ENCODE peak calls at places on chromosomes 3 and 15, in four cellular contexts. One of them, this sample, is unnamed.

GRCh38 chr3:155870945-155871745 is 695 bp downstream of the GMPS start:
- DNase-seq in A549: peak; percentile 43
- DNase-seq in cardiac muscle cell: peak; percentile 56
- DNase-seq in PC-3: peak; percentile 44
- DNase-seq in this sample: no peak

GRCh38 chr15:53982876-53983275 is 4.6 kb downstream of the UNC13C start:
- DNase-seq in A549: no peak
- DNase-seq in cardiac muscle cell: no peak
- DNase-seq in PC-3: no peak
- DNase-seq in this sample: no peak

GRCh38 chr3:20648294-20648693 is 462.3 kb upstream of the SGO1 start:
- DNase-seq in A549: peak; percentile 1
- DNase-seq in cardiac muscle cell: no peak
- DNase-seq in PC-3: peak; percentile 59
- DNase-seq in this sample: no peak

GRCh38 chr3:87287025-87287424 is 10.6 kb upstream of the POU1F1 start:
- DNase-seq in A549: no peak
- DNase-seq in cardiac muscle cell: no peak
- DNase-seq in PC-3: peak; percentile 92
- DNase-seq in this sample: no peak

GRCh38 chr3:153757839-153758238 is 363.4 kb upstream of the ARHGEF26 start:
- DNase-seq in A549: no peak
- DNase-seq in cardiac muscle cell: no peak
- DNase-seq in PC-3: no peak
- DNase-seq in this sample: no peak

GRCh38 chr3:159923961-159924360 is 64.7 kb upstream of the IL12A start:
- DNase-seq in A549: no peak
- DNase-seq in cardiac muscle cell: no peak
- DNase-seq in PC-3: no peak
- DNase-seq in this sample: no peak

GRCh38 chr3:138125548-138126221 is 6.5 kb downstream of the A4GNT start:
- DNase-seq in A549: peak; percentile 17
- DNase-seq in cardiac muscle cell: peak; percentile 32
- DNase-seq in PC-3: no peak
- DNase-seq in this sample: no peak

GRCh38 chr3:50644556-50644955 is 27.6 kb downstream of the MAPKAPK3 start:
- DNase-seq in A549: no peak
- DNase-seq in cardiac muscle cell: no peak
- DNase-seq in PC-3: no peak
- DNase-seq in this sample: no peak

GRCh38 chr15:66706840-66707239 is 4.8 kb downstream of the SMAD6 start:
- DNase-seq in A549: no peak
- DNase-seq in cardiac muscle cell: no peak
- DNase-seq in PC-3: no peak
- DNase-seq in this sample: no peak

GRCh38 chr15:56608140-56608778 is 125.0 kb downstream of the ZNF280D start:
- DNase-seq in A549: no peak
- DNase-seq in cardiac muscle cell: no peak
- DNase-seq in PC-3: no peak
- DNase-seq in this sample: no peak

GRCh38 chr15:60374628-60375081 is 23.1 kb downstream of the ANXA2 start:
- DNase-seq in A549: peak; percentile 100
- DNase-seq in cardiac muscle cell: peak; percentile 60
- DNase-seq in PC-3: peak; percentile 97
- DNase-seq in this sample: no peak

GRCh38 chr3:13647314-13648059 is 98.6 kb downstream of the FBLN2 start:
- DNase-seq in A549: no peak
- DNase-seq in cardiac muscle cell: no peak
- DNase-seq in PC-3: peak; percentile 80
- DNase-seq in this sample: no peak

GRCh38 chr3:141235661-141236171 is 4.1 kb downstream of the PXYLP1 start:
- DNase-seq in A549: no peak
- DNase-seq in cardiac muscle cell: peak; percentile 10
- DNase-seq in PC-3: no peak
- DNase-seq in this sample: no peak

GRCh38 chr3:42090973-42091731 is at the start of gene TRAK1:
- DNase-seq in A549: no peak
- DNase-seq in cardiac muscle cell: no peak
- DNase-seq in PC-3: no peak
- DNase-seq in this sample: no peak

GRCh38 chr3:189214651-189215050 is 42.9 kb downstream of the TPRG1 start:
- DNase-seq in A549: no peak
- DNase-seq in cardiac muscle cell: no peak
- DNase-seq in PC-3: no peak
- DNase-seq in this sample: no peak

GRCh38 chr3:32421991-32422859 is 30.6 kb downstream of the CMTM7 start:
- DNase-seq in A549: peak; percentile 38
- DNase-seq in cardiac muscle cell: no peak
- DNase-seq in PC-3: peak; percentile 98
- DNase-seq in this sample: peak; percentile 26

GRCh38 chr15:56249080-56249479 is 5.4 kb upstream of the RFX7 start:
- DNase-seq in A549: peak; percentile 77
- DNase-seq in cardiac muscle cell: peak; percentile 70
- DNase-seq in PC-3: peak; percentile 42
- DNase-seq in this sample: no peak

GRCh38 chr3:43998841-43999805 is 242.6 kb upstream of the TOPAZ1 start:
- DNase-seq in A549: peak; percentile 86
- DNase-seq in cardiac muscle cell: peak; percentile 86
- DNase-seq in PC-3: no peak
- DNase-seq in this sample: no peak

GRCh38 chr15:89335289-89336041 is 841 bp upstream of the POLG start:
- DNase-seq in A549: no peak
- DNase-seq in cardiac muscle cell: peak; percentile 40
- DNase-seq in PC-3: no peak
- DNase-seq in this sample: no peak

GRCh38 chr3:29255854-29256696 is 24.8 kb upstream of the RBMS3 start:
- DNase-seq in A549: no peak
- DNase-seq in cardiac muscle cell: no peak
- DNase-seq in PC-3: peak; percentile 90
- DNase-seq in this sample: no peak

GRCh38 chr3:79140718-79141117 is 627.1 kb downstream of the ROBO1 start:
- DNase-seq in A549: no peak
- DNase-seq in cardiac muscle cell: no peak
- DNase-seq in PC-3: peak; percentile 10
- DNase-seq in this sample: no peak

GRCh38 chr3:69428657-69429255 is 42.9 kb upstream of the FRMD4B start:
- DNase-seq in A549: no peak
- DNase-seq in cardiac muscle cell: no peak
- DNase-seq in PC-3: no peak
- DNase-seq in this sample: no peak

GRCh38 chr3:18369561-18370185 is 55.5 kb downstream of the SATB1 start:
- DNase-seq in A549: no peak
- DNase-seq in cardiac muscle cell: no peak
- DNase-seq in PC-3: no peak
- DNase-seq in this sample: no peak

GRCh38 chr3:143855183-143855582 is 6.9 kb upstream of the SLC9A9 start:
- DNase-seq in A549: no peak
- DNase-seq in cardiac muscle cell: no peak
- DNase-seq in PC-3: no peak
- DNase-seq in this sample: no peak

GRCh38 chr15:60423540-60423939 is 25.8 kb upstream of the ANXA2 start:
- DNase-seq in A549: peak; percentile 80
- DNase-seq in cardiac muscle cell: peak; percentile 75
- DNase-seq in PC-3: peak; percentile 88
- DNase-seq in this sample: no peak

GRCh38 chr3:185558395-185558794 is 6.0 kb upstream of the LIPH start:
- DNase-seq in A549: no peak
- DNase-seq in cardiac muscle cell: no peak
- DNase-seq in PC-3: peak; percentile 96
- DNase-seq in this sample: no peak

GRCh38 chr15:26082833-26083174 is 219.7 kb upstream of the ATP10A start:
- DNase-seq in A549: no peak
- DNase-seq in cardiac muscle cell: no peak
- DNase-seq in PC-3: no peak
- DNase-seq in this sample: peak; percentile 69

GRCh38 chr3:119099785-119100184 is 46.2 kb upstream of the TEX55 start:
- DNase-seq in A549: no peak
- DNase-seq in cardiac muscle cell: no peak
- DNase-seq in PC-3: peak; percentile 26
- DNase-seq in this sample: no peak

GRCh38 chr3:30659270-30660127 is 53.1 kb downstream of the TGFBR2 start:
- DNase-seq in A549: peak; percentile 81
- DNase-seq in cardiac muscle cell: no peak
- DNase-seq in PC-3: peak; percentile 97
- DNase-seq in this sample: no peak

GRCh38 chr15:99226802-99227201 is 22.6 kb downstream of the TTC23 start:
- DNase-seq in A549: no peak
- DNase-seq in cardiac muscle cell: no peak
- DNase-seq in PC-3: no peak
- DNase-seq in this sample: no peak

GRCh38 chr3:106068386-106068785 is 199.6 kb upstream of the CBLB start:
- DNase-seq in A549: no peak
- DNase-seq in cardiac muscle cell: no peak
- DNase-seq in PC-3: no peak
- DNase-seq in this sample: no peak

GRCh38 chr3:127720161-127720823 is 47.5 kb downstream of the ABTB1 start:
- DNase-seq in A549: no peak
- DNase-seq in cardiac muscle cell: no peak
- DNase-seq in PC-3: no peak
- DNase-seq in this sample: no peak

GRCh38 chr15:66682865-66683264 is 19.2 kb upstream of the SMAD6 start:
- DNase-seq in A549: no peak
- DNase-seq in cardiac muscle cell: no peak
- DNase-seq in PC-3: no peak
- DNase-seq in this sample: no peak

GRCh38 chr3:150238043-150238802 is 169.9 kb upstream of the TSC22D2 start:
- DNase-seq in A549: no peak
- DNase-seq in cardiac muscle cell: peak; percentile 69
- DNase-seq in PC-3: peak; percentile 87
- DNase-seq in this sample: no peak
- H3K27ac ChIP-seq in A549: no peak overlapping the region
- H3K27ac ChIP-seq in cardiac muscle cell: no peak overlapping the region
- H3K27ac ChIP-seq in PC-3: peak overlapping the region; percentile 95
- H3K27ac ChIP-seq in this sample: no peak overlapping the region

GRCh38 chr15:65069779-65070546 is 2.2 kb upstream of the RASL12 start:
- DNase-seq in A549: no peak
- DNase-seq in cardiac muscle cell: no peak
- DNase-seq in PC-3: no peak
- DNase-seq in this sample: no peak

GRCh38 chr15:65069179-65069578 is 1.4 kb upstream of the RASL12 start:
- DNase-seq in A549: no peak
- DNase-seq in cardiac muscle cell: no peak
- DNase-seq in PC-3: no peak
- DNase-seq in this sample: no peak

GRCh38 chr15:65067334-65067644 is 502 bp downstream of the RASL12 start:
- DNase-seq in A549: no peak
- DNase-seq in cardiac muscle cell: no peak
- DNase-seq in PC-3: no peak
- DNase-seq in this sample: no peak

GRCh38 chr15:65067645-65068416 is at the start of gene RASL12:
- DNase-seq in A549: no peak
- DNase-seq in cardiac muscle cell: peak; percentile 47
- DNase-seq in PC-3: no peak
- DNase-seq in this sample: no peak

GRCh38 chr15:65068436-65068835 is 645 bp upstream of the RASL12 start:
- DNase-seq in A549: no peak
- DNase-seq in cardiac muscle cell: no peak
- DNase-seq in PC-3: no peak
- DNase-seq in this sample: no peak
- H3K27ac ChIP-seq in A549: no peak overlapping the region
- H3K27ac ChIP-seq in cardiac muscle cell: no peak overlapping the region
- H3K27ac ChIP-seq in PC-3: no peak overlapping the region
- H3K27ac ChIP-seq in this sample: peak overlapping the region; percentile 48

GRCh38 chr3:111831840-111832239 is 27.2 kb upstream of the PHLDB2 start:
- DNase-seq in A549: no peak
- DNase-seq in cardiac muscle cell: no peak
- DNase-seq in PC-3: no peak
- DNase-seq in this sample: no peak

GRCh38 chr3:111829023-111829422 is 30.0 kb upstream of the PHLDB2 start:
- DNase-seq in A549: no peak
- DNase-seq in cardiac muscle cell: no peak
- DNase-seq in PC-3: no peak
- DNase-seq in this sample: no peak

GRCh38 chr3:111824351-111824750 is 34.7 kb upstream of the PHLDB2 start:
- DNase-seq in A549: no peak
- DNase-seq in cardiac muscle cell: no peak
- DNase-seq in PC-3: no peak
- DNase-seq in this sample: no peak

GRCh38 chr3:111827871-111828270 is 31.2 kb upstream of the PHLDB2 start:
- DNase-seq in A549: no peak
- DNase-seq in cardiac muscle cell: no peak
- DNase-seq in PC-3: no peak
- DNase-seq in this sample: no peak

DNA sequence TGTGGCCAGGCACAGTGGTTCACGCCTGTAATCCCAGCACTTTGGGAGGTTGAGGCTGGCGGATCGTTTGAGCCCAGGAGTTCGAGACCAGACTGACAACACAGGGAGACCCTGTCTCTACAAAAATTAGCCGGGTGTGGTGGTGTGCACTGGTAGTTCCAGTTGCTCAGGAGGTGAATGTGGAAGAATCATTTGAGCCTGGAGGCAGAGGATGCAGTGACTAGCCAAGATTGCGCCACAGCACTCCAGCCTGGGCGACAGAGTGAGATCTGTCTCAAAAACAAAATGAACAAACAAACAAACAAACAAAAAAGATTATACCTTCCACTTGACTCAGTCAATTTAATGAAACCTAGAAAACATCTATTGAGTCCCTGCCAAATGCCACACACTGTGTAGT is 30.6 kb upstream of the PHLDB2 start:
- DNase-seq in A549: no peak
- DNase-seq in cardiac muscle cell: no peak
- DNase-seq in PC-3: no peak
- DNase-seq in this sample: no peak
- H3K27ac ChIP-seq in A549: no peak overlapping the region
- H3K27ac ChIP-seq in cardiac muscle cell: no peak overlapping the region
- H3K27ac ChIP-seq in PC-3: no peak overlapping the region
- H3K27ac ChIP-seq in this sample: no peak overlapping the region

GRCh38 chr3:133472889-133473288 is 73.0 kb downstream of the BFSP2 start:
- DNase-seq in A549: no peak
- DNase-seq in cardiac muscle cell: no peak
- DNase-seq in PC-3: no peak
- DNase-seq in this sample: no peak
- H3K27ac ChIP-seq in A549: no peak overlapping the region
- H3K27ac ChIP-seq in cardiac muscle cell: no peak overlapping the region
- H3K27ac ChIP-seq in PC-3: no peak overlapping the region
- H3K27ac ChIP-seq in this sample: no peak overlapping the region

GRCh38 chr3:170228093-170228766 is 6.0 kb downstream of the PRKCI start:
- DNase-seq in A549: no peak
- DNase-seq in cardiac muscle cell: no peak
- DNase-seq in PC-3: peak; percentile 41
- DNase-seq in this sample: no peak
- H3K27ac ChIP-seq in A549: no peak overlapping the region
- H3K27ac ChIP-seq in cardiac muscle cell: no peak overlapping the region
- H3K27ac ChIP-seq in PC-3: no peak overlapping the region
- H3K27ac ChIP-seq in this sample: no peak overlapping the region